ENCODE peak calls at places on chromosomes 12 and 14, in six cellular contexts. O is OCI-LY7, X is heart right ventricle, J is dorsolateral prefrontal cortex, S is BE2C, W is Peyer's patch. Z is an unnamed sample.

GRCh38 chr12:51323317-51323960 is 535 bp downstream of the BIN2 start:
- DNase-seq in O (peak), X (no peak), J (no peak), S (no peak), W (no peak), Z (no peak)

GRCh38 chr12:132328282-132329029 is 933 bp downstream of the GALNT9 start:
- DNase-seq in O (no peak), X (no peak), J (no peak), S (no peak), W (no peak), Z (no peak)

GRCh38 chr12:70692681-70693288 is 55.6 kb upstream of the PTPRB start:
- DNase-seq in O (peak), X (no peak), J (no peak), S (no peak), W (no peak), Z (no peak)

GRCh38 chr12:7131502-7131866 is 1.3 kb downstream of the CLSTN3 start:
- DNase-seq in O (no peak), X (no peak), J (no peak), S (no peak), W (no peak), Z (no peak)

GRCh38 chr12:92987846-92988621 is 58.9 kb upstream of the EEA1 start:
- DNase-seq in O (peak), X (peak), J (no peak), S (no peak), W (no peak), Z (no peak)

GRCh38 chr12:2339022-2339431 is 286.2 kb downstream of the CACNA1C start:
- DNase-seq in O (no peak), X (no peak), J (no peak), S (no peak), W (no peak), Z (peak)

GRCh38 chr12:57171668-57172067 is 24.2 kb upstream of the LRP1-AS start:
- DNase-seq in O (no peak), X (no peak), J (no peak), S (no peak), W (no peak), Z (no peak)

GRCh38 chr12:120039711-120040110 is 50.7 kb downstream of the BICDL1 start:
- DNase-seq in O (no peak), X (no peak), J (no peak), S (no peak), W (no peak), Z (no peak)

GRCh38 chr12:6899837-6900519 is 4.6 kb upstream of the LRRC23 start:
- DNase-seq in O (no peak), X (peak), J (peak), S (no peak), W (peak), Z (no peak)

GRCh38 chr14:77738559-77739250 is 22.3 kb downstream of the SNW1 start:
- DNase-seq in O (no peak), X (peak), J (peak), S (no peak), W (no peak), Z (no peak)

GRCh38 chr12:94676011-94676709 is 25.8 kb upstream of the TMCC3 start:
- DNase-seq in O (no peak), X (peak), J (no peak), S (no peak), W (no peak), Z (no peak)

GRCh38 chr12:20451759-20452158 is 83.4 kb downstream of the PDE3A start:
- DNase-seq in O (no peak), X (no peak), J (no peak), S (no peak), W (no peak), Z (peak)

GRCh38 chr14:74763803-74764531 is 851 bp downstream of the YLPM1 start:
- DNase-seq in O (peak), X (peak), J (peak), S (peak), W (no peak), Z (no peak)

GRCh38 chr12:1319215-1319614 is 275.2 kb downstream of the FBXL14 start:
- DNase-seq in O (no peak), X (no peak), J (no peak), S (no peak), W (no peak), Z (no peak)

GRCh38 chr12:108175310-108175709 is 46.2 kb downstream of the WSCD2 start:
- DNase-seq in O (no peak), X (no peak), J (peak), S (no peak), W (no peak), Z (no peak)

GRCh38 chr12:109741970-109742372 is 28.3 kb downstream of the FAM222A start:
- DNase-seq in O (no peak), X (no peak), J (no peak), S (peak), W (peak), Z (no peak)

GRCh38 chr12:56129210-56129691 is 1.2 kb downstream of the ESYT1 start:
- DNase-seq in O (peak), X (peak), J (peak), S (peak), W (peak), Z (no peak)

GRCh38 chr12:89824822-89825221 is 116.2 kb upstream of the ATP2B1 start:
- DNase-seq in O (no peak), X (no peak), J (no peak), S (no peak), W (no peak), Z (no peak)

GRCh38 chr14:32933623-32933942 is 5.1 kb upstream of the NPAS3 start:
- DNase-seq in O (no peak), X (no peak), J (no peak), S (no peak), W (no peak), Z (no peak)

GRCh38 chr14:32932302-32932920 is 6.3 kb upstream of the NPAS3 start:
- DNase-seq in O (no peak), X (no peak), J (no peak), S (no peak), W (no peak), Z (no peak)

GRCh38 chr14:32934891-32935633 is 3.6 kb upstream of the NPAS3 start:
- DNase-seq in O (no peak), X (no peak), J (no peak), S (no peak), W (no peak), Z (no peak)

GRCh38 chr14:32932921-32933622 is 5.6 kb upstream of the NPAS3 start:
- DNase-seq in O (no peak), X (no peak), J (no peak), S (no peak), W (no peak), Z (no peak)

GRCh38 chr14:32933943-32934890 is 4.5 kb upstream of the NPAS3 start:
- DNase-seq in O (no peak), X (no peak), J (peak), S (peak), W (no peak), Z (no peak)
- H3K4me3 ChIP-seq in O (no peak), X (peak), J (peak), S (no peak), W (peak), Z (peak)

DNA sequence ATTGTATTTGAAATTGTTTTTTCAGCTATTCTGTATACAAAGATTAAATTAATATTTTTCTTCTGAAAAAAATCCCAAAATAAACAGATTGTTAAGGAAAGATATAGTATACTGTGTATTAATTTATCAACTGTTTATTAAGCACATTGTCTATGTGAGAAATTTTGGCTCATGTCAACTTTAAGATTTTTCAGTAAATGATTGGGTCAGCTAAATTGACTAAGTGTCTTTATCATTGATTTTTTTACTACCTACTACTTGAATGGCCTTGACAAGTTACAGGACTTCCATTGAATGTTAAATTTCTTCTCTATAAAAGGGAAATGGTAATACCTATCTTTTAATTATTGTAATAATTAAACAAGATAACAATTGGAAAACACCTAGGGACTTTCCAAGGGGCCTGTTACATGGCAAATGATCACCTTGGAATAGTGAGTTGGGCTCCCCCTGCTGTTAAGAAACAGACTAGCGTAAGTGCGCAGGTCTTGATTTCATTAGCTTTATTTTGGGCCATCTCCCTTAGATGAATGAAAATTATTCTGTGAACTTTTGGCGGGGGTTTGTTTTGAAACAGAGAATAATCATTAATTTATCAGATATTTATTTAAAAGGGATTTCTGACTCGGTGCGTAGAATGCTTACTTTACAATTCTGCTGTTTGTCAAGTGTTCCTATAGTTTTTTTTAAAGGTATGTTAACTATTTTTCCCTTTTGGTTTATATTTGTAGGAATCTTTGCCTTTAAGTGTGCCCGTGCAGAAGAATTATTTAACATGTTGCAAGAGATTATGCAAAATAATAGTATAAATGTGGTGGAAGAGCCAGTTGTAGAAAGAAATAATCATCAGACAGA is 14.5 kb upstream of the CCT2 start:
- DNase-seq in O (peak), X (peak), J (peak), S (peak), W (no peak), Z (no peak)
- TF ChIP-seq CTCF in O (peak), X (peak), J (peak), S (peak), W (peak), Z (peak)

DNA sequence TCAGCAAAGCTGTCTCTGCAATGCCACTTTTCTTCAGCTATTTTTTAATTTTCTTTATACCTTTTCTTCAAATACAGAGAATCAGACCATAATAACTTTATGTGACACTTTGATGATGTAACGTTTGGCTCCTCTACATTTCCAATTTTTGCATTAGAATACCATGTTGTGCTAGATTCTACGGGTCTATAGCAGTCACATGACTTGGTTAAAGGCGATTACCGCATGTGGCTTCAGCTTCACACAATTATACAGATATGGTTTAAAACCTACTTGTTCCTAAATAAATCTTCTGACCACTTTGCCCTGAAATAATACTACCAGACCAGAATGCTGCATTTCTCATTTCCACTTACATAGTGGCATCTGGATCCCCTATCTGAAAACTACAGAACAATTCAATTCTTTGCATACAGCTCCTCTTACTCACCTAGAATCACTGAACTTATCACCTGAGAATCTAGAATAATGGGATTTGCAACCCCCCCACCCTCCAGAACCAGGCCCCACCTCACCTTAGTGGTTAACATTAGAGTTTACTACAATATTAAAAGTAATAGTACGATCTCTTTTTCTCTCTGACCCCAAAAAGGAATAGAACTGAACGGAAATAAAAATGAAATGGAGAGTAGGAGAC is 1.3 kb downstream of the MAX start:
- DNase-seq in O (no peak), X (no peak), J (no peak), S (no peak), W (no peak), Z (no peak)
- H3K4me3 ChIP-seq in O (peak), X (peak), J (peak), S (peak), W (peak), Z (peak)

DNA sequence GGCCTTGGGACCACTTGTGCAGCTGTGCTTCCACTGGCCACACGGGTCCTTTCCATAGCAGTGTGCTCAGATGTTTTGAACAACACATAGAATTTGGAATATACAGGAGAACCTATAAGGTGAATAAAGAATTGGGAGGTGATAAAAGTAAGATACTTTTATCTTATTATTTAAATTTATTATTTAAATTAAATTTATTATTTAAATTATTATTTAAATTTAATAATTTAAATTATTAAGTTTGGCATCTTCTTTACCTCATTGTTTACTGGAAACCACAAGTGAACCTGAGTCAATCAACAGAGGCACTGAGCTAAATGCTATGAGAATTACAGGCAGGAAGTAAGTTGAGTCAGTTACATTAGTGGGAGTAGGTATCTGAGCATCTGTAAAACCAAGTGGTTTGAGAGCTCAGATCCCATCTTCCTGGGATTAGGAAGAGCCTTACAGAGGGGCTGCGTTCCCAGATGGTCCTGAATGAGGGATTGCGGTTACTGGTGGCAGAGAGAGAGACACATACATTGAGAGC is 103.1 kb downstream of the ESR2 start:
- DNase-seq in O (no peak), X (no peak), J (no peak), S (no peak), W (no peak), Z (no peak)
- TF ChIP-seq CTCF in O (no peak), X (no peak), J (no peak), S (no peak), W (no peak), Z (no peak)

Z was measured in AG04449.